ENCODE peak calls at places on chromosomes 7 and 10, in four cellular contexts. One of them, this sample, is unnamed.

GRCh38 chr7:44783407-44783806 is 13.1 kb upstream of the PPIA start:
- DNase-seq in AG08395: no peak
- DNase-seq in B cell: no peak
- DNase-seq in effector memory CD4-positive, alpha-beta T cell: no peak
- DNase-seq in this sample: no peak

GRCh38 chr10:19788075-19788686 is 28.1 kb upstream of the PLXDC2 start:
- DNase-seq in AG08395: peak
- DNase-seq in effector memory CD4-positive, alpha-beta T cell: no peak
- DNase-seq in B cell: no peak
- DNase-seq in this sample: peak

GRCh38 chr10:127228195-127228785 is 31.9 kb upstream of the INSYN2A start:
- DNase-seq in B cell: no peak
- DNase-seq in AG08395: no peak
- DNase-seq in effector memory CD4-positive, alpha-beta T cell: no peak
- DNase-seq in this sample: peak

GRCh38 chr7:90856317-90857072 is 260.4 kb downstream of the CDK14 start:
- DNase-seq in B cell: no peak
- DNase-seq in effector memory CD4-positive, alpha-beta T cell: no peak
- DNase-seq in AG08395: no peak
- DNase-seq in this sample: no peak

GRCh38 chr7:76428868-76429805 is 4.4 kb downstream of the ZP3 start:
- DNase-seq in effector memory CD4-positive, alpha-beta T cell: no peak
- DNase-seq in AG08395: peak
- DNase-seq in B cell: no peak
- DNase-seq in this sample: peak

GRCh38 chr7:120550494-120551048 is 277.6 kb downstream of the KCND2 start:
- DNase-seq in B cell: no peak
- DNase-seq in effector memory CD4-positive, alpha-beta T cell: no peak
- DNase-seq in AG08395: no peak
- DNase-seq in this sample: peak

GRCh38 chr7:88243345-88243909 is 23.6 kb upstream of the SRI start:
- DNase-seq in AG08395: peak
- DNase-seq in B cell: no peak
- DNase-seq in effector memory CD4-positive, alpha-beta T cell: no peak
- DNase-seq in this sample: peak

GRCh38 chr10:58431903-58432302 is 46.7 kb downstream of the TFAM start:
- DNase-seq in AG08395: no peak
- DNase-seq in effector memory CD4-positive, alpha-beta T cell: no peak
- DNase-seq in B cell: no peak
- DNase-seq in this sample: peak

GRCh38 chr10:86956841-86957448 is 470 bp downstream of the MMRN2 start:
- DNase-seq in effector memory CD4-positive, alpha-beta T cell: no peak
- DNase-seq in B cell: no peak
- DNase-seq in AG08395: no peak
- DNase-seq in this sample: no peak

GRCh38 chr10:117610321-117610720 is 67.8 kb downstream of the EMX2 start:
- DNase-seq in effector memory CD4-positive, alpha-beta T cell: no peak
- DNase-seq in AG08395: no peak
- DNase-seq in B cell: no peak
- DNase-seq in this sample: no peak

GRCh38 chr10:16811765-16812164 is 5.5 kb downstream of the RSU1 start:
- DNase-seq in B cell: no peak
- DNase-seq in effector memory CD4-positive, alpha-beta T cell: no peak
- DNase-seq in AG08395: no peak
- DNase-seq in this sample: no peak

GRCh38 chr10:95861401-95861800 is 46.4 kb upstream of the CC2D2B start:
- DNase-seq in AG08395: no peak
- DNase-seq in effector memory CD4-positive, alpha-beta T cell: no peak
- DNase-seq in B cell: no peak
- DNase-seq in this sample: no peak

GRCh38 chr7:774161-775109 is 47.4 kb upstream of the PRKAR1B start:
- DNase-seq in AG08395: peak
- DNase-seq in effector memory CD4-positive, alpha-beta T cell: peak
- DNase-seq in B cell: peak
- DNase-seq in this sample: peak

GRCh38 chr7:158074896-158075632 is 512.6 kb downstream of the PTPRN2 start:
- DNase-seq in effector memory CD4-positive, alpha-beta T cell: no peak
- DNase-seq in B cell: no peak
- DNase-seq in AG08395: no peak
- DNase-seq in this sample: no peak

GRCh38 chr10:32687116-32687515 is 241.2 kb downstream of the CCDC7 start:
- DNase-seq in effector memory CD4-positive, alpha-beta T cell: no peak
- DNase-seq in AG08395: no peak
- DNase-seq in B cell: no peak
- DNase-seq in this sample: no peak

GRCh38 chr7:114843102-114843501 is 78.8 kb upstream of the MDFIC start:
- DNase-seq in B cell: no peak
- DNase-seq in AG08395: no peak
- DNase-seq in effector memory CD4-positive, alpha-beta T cell: no peak
- DNase-seq in this sample: no peak

This sample was measured in myocyte.